ENCODE peak calls at places on chromosomes 13 and 19, in four cellular contexts. X is WTC11, Q is HepG2, R is GM12878. J is an unnamed sample.

GRCh38 chr19:49954933-49955332 is 6.0 kb downstream of the SIGLEC11 start:
- DNase-seq in X (no peak), Q (no peak), R (no peak), J (no peak)

GRCh38 chr13:107518292-107518691 is 697.0 kb downstream of the LIG4 start:
- DNase-seq in X (no peak), Q (no peak), R (no peak), J (no peak)

GRCh38 chr13:110756268-110756667 is 42.8 kb downstream of the ING1 start:
- DNase-seq in X (no peak), Q (no peak), R (no peak), J (no peak)

GRCh38 chr19:294819-295686 is 3.9 kb upstream of the PLPP2 start:
- DNase-seq in X (peak; percentile 79), Q (no peak), R (no peak), J (peak; percentile 77)

GRCh38 chr13:48223016-48223385 is 10.0 kb upstream of the ITM2B start:
- DNase-seq in X (no peak), Q (no peak), R (no peak), J (no peak)

GRCh38 chr13:31818236-31818635 is 78.9 kb downstream of the RXFP2 start:
- DNase-seq in X (no peak), Q (no peak), R (no peak), J (no peak)

GRCh38 chr13:21884965-21885567 is 214.2 kb downstream of the FGF9 start:
- DNase-seq in X (no peak), Q (no peak), R (no peak), J (no peak)

GRCh38 chr13:106650690-106651205 is 82.8 kb upstream of the ARGLU1 start:
- DNase-seq in X (no peak), Q (no peak), R (no peak), J (no peak)

GRCh38 chr19:55679343-55680257 is 4.6 kb downstream of the EPN1 start:
- DNase-seq in X (no peak), Q (no peak), R (no peak), J (no peak)

GRCh38 chr19:40807147-40808020 is 8.4 kb downstream of the EGLN2 start:
- DNase-seq in X (peak; percentile 80), Q (peak; percentile 49), R (no peak), J (peak; percentile 37)

GRCh38 chr19:46731007-46731501 is 14.1 kb upstream of the PRKD2 start:
- DNase-seq in X (no peak), Q (no peak), R (no peak), J (peak; percentile 71)

GRCh38 chr19:50723735-50724521 is 764 bp downstream of the CLEC11A start:
- DNase-seq in X (no peak), Q (no peak), R (no peak), J (no peak)

GRCh38 chr13:39462456-39462855 is 140.5 kb downstream of the LHFPL6 start:
- DNase-seq in X (no peak), Q (no peak), R (no peak), J (no peak)

GRCh38 chr13:107271226-107271625 is 703.3 kb upstream of the ARGLU1 start:
- DNase-seq in X (peak; percentile 34), Q (no peak), R (no peak), J (no peak)

GRCh38 chr13:27772651-27773425 is 19.4 kb upstream of the GSX1 start:
- DNase-seq in X (no peak), Q (peak; percentile 23), R (no peak), J (no peak)

GRCh38 chr19:33212773-33213172 is 12.9 kb downstream of the SLC7A10 start:
- DNase-seq in X (no peak), Q (no peak), R (no peak), J (no peak)

GRCh38 chr19:1747285-1748114 is 5.8 kb upstream of the ONECUT3 start:
- DNase-seq in X (peak; percentile 70), Q (peak; percentile 66), R (no peak), J (peak; percentile 93)

GRCh38 chr19:45729774-45730388 is 815 bp downstream of the FBXO46 start:
- DNase-seq in X (no peak), Q (no peak), R (peak; percentile 51), J (no peak)

GRCh38 chr19:13652810-13653590 is 111.3 kb upstream of the MRI1 start:
- DNase-seq in X (no peak), Q (no peak), R (no peak), J (no peak)

GRCh38 chr13:42486711-42487198 is 87.2 kb upstream of the TNFSF11 start:
- DNase-seq in X (no peak), Q (no peak), R (no peak), J (no peak)

GRCh38 chr13:41613984-41614581 is 156.7 kb downstream of the RGCC start:
- DNase-seq in X (no peak), Q (peak; percentile 94), R (no peak), J (no peak)

GRCh38 chr19:18543814-18544475 is 572 bp upstream of the FKBP8 start:
- DNase-seq in X (peak; percentile 41), Q (peak; percentile 23), R (peak; percentile 72), J (peak; percentile 90)

GRCh38 chr13:20016649-20017364 is 58.3 kb downstream of the ZMYM2 start:
- DNase-seq in X (no peak), Q (no peak), R (no peak), J (no peak)

GRCh38 chr13:49058761-49059160 is 83.0 kb downstream of the FNDC3A start:
- DNase-seq in X (no peak), Q (no peak), R (no peak), J (no peak)

GRCh38 chr19:49338691-49339363 is 3.6 kb downstream of the CD37 start:
- DNase-seq in X (peak; percentile 100), Q (no peak), R (no peak), J (peak; percentile 95)

GRCh38 chr19:4597278-4597974 is 37.9 kb upstream of the SEMA6B start:
- DNase-seq in X (peak; percentile 86), Q (no peak), R (no peak), J (no peak)

GRCh38 chr19:45906221-45906620 is 3.8 kb upstream of the MYPOP start:
- DNase-seq in X (no peak), Q (no peak), R (no peak), J (no peak)

GRCh38 chr13:108915095-108915633 is 285.8 kb downstream of the MYO16 start:
- DNase-seq in X (no peak), Q (peak; percentile 24), R (no peak), J (no peak)

GRCh38 chr19:33690461-33691427 is 69.0 kb downstream of the CHST8 start:
- DNase-seq in X (no peak), Q (no peak), R (no peak), J (no peak)

GRCh38 chr13:32736648-32737047 is 150.4 kb downstream of the PDS5B start:
- DNase-seq in X (no peak), Q (no peak), R (no peak), J (no peak)

GRCh38 chr13:88729605-88730004 is 1058.4 kb downstream of the SLITRK5 start:
- DNase-seq in X (no peak), Q (no peak), R (no peak), J (no peak)

GRCh38 chr13:100976993-100977392 is 302.4 kb upstream of the TMTC4 start:
- DNase-seq in X (no peak), Q (no peak), R (no peak), J (no peak)

GRCh38 chr19:46426506-46427162 is 2.1 kb downstream of the PNMA8C start:
- DNase-seq in X (peak; percentile 87), Q (peak; percentile 71), R (no peak), J (peak; percentile 78)

GRCh38 chr13:30520571-30520970 is 54.8 kb upstream of the HMGB1 start:
- DNase-seq in X (no peak), Q (no peak), R (no peak), J (no peak)

GRCh38 chr13:112967666-112968379 is 1.2 kb upstream of the MCF2L start:
- DNase-seq in X (no peak), Q (no peak), R (no peak), J (no peak)

GRCh38 chr13:97307882-97308624 is 85.9 kb downstream of the MBNL2 start:
- DNase-seq in X (no peak), Q (peak; percentile 81), R (no peak), J (no peak)

GRCh38 chr19:32581704-32582164 is 744 bp downstream of the PDCD5 start:
- DNase-seq in X (peak; percentile 21), Q (no peak), R (no peak), J (peak; percentile 60)

DNA sequence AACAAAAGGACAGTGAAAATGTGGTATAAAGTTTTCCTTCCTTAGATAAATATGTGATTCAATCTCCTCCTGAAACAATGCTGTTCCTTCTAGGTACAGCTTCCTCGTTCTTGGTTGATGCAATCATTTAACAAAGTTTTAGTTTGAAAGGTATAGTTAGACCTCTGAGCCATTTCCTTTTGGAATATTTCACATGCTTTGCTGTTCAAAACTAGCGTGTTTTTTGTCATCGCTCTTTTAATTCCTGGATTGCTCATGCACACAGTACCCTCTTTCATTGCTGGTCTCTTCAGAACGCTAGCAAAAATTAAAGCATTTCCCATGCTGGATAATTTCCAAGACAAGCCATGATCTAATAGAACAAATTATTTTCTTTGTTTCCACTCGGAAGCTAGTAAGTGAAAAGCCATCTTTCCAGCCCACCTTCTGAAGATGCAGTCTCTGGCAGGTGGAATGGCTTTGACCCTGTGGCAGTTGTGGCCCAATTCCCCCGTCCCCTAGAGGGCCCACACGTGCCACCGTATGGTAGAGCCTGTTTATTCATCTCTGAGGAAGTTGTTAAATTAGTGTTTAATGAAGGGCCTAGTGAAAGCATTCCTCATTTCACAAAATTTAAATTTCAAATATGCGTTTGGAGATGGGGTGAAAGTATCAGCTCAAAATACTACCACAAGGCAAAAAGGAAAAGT is 1040.6 kb upstream of the SLC10A2 start:
- DNase-seq in X (peak; percentile 41), Q (no peak), R (no peak), J (no peak)
- TF ChIP-seq NR2C2 in X (no peak), Q (no peak), R (no peak), J (no peak)

GRCh38 chr19:38989066-38989605 is 13.6 kb upstream of the FBXO17 start:
- DNase-seq in X (peak; percentile 68), Q (no peak), R (no peak), J (no peak)
- TF ChIP-seq ATF3 in X (no peak), Q (no peak), R (no peak), J (no peak)

GRCh38 chr19:15631817-15632216 is 8.9 kb upstream of the CYP4F3 start:
- DNase-seq in X (peak; percentile 64), Q (peak; percentile 27), R (peak; percentile 3), J (peak; percentile 62)

GRCh38 chr19:15634105-15634504 is 6.6 kb upstream of the CYP4F3 start:
- DNase-seq in X (no peak), Q (no peak), R (no peak), J (no peak)

GRCh38 chr19:15628236-15629002 is 12.3 kb upstream of the CYP4F3 start:
- DNase-seq in X (no peak), Q (no peak), R (no peak), J (no peak)

GRCh38 chr19:15633122-15633521 is 7.6 kb upstream of the CYP4F3 start:
- DNase-seq in X (no peak), Q (no peak), R (no peak), J (no peak)

GRCh38 chr19:15629003-15629880 is 11.5 kb upstream of the CYP4F3 start:
- DNase-seq in X (peak; percentile 90), Q (peak; percentile 55), R (peak; percentile 9), J (peak; percentile 75)
- TF ChIP-seq NR2C2 in X (no peak), Q (no peak), R (no peak), J (no peak)

DNA sequence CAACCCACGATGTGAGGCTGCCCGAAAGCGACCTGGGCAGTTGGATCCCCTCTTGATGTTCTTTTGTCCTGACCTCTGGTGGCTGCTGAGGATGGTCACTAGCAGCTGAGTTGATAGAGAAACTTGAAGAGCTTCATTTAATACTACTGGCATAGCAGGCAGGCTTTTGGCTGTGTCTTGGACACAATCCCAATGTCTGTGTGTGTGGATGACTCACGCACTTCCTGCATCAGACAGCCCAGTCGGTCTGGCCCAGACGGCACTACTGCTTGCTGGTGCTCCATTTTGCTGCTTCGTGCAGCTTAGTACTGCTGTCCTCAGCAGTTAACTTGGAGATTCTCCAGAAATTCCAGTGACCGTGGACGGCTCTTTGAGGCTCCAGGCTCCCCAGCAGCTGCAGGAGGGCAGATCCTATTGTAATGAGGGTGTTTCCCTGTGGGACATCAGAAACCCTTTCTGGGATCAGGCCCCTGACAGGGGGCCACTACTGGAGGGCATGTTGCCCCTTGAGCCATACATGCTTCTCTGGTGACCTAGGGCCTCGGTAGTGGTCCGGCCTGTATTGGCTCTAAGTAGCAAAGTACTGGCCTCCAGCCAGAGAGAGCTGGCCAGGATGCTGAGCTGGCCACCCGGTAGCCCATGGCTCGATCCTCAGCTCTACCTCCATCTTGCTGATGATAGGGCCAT is 4.5 kb downstream of the FPR3 start:
- DNase-seq in X (no peak), Q (peak; percentile 35), R (no peak), J (peak; percentile 88)
- TF ChIP-seq ATF3 in X (no peak), Q (no peak), R (no peak), J (peak; percentile 27)

J was measured in K562.